ENCODE peak calls at places on chromosomes 1 and 21, in six cellular contexts. J, Q, K, G, E and I are unnamed samples.

GRCh38 chr1:239456788-239457187 is 70.4 kb downstream of the CHRM3 start:
- DNase-seq in E (no peak), Q (no peak), G (no peak), J (no peak), K (no peak), I (no peak)

GRCh38 chr1:235098991-235099390 is 29.6 kb downstream of the TOMM20 start:
- DNase-seq in Q (no peak), K (no peak), G (no peak), J (no peak), E (no peak), I (no peak)

GRCh38 chr1:227174136-227174535 is 144.2 kb downstream of the CDC42BPA start:
- DNase-seq in E (no peak), Q (no peak), G (no peak), K (no peak), J (no peak), I (no peak)

GRCh38 chr1:2583871-2584341 is 2.7 kb upstream of the PRXL2B start:
- DNase-seq in Q (no peak), G (no peak), E (no peak), K (no peak), J (no peak), I (no peak)

GRCh38 chr1:186617860-186618780 is 62.1 kb downstream of the PTGS2 start:
- DNase-seq in Q (peak; percentile 27), K (no peak), G (peak; percentile 33), E (peak; percentile 30), J (no peak), I (peak; percentile 7)

GRCh38 chr1:157034137-157034800 is 11.3 kb downstream of the ARHGEF11 start:
- DNase-seq in J (no peak), E (peak; percentile 39), Q (no peak), K (no peak), G (no peak), I (no peak)

GRCh38 chr21:35924714-35925301 is 135.5 kb downstream of the SETD4 start:
- DNase-seq in J (no peak), K (no peak), Q (no peak), E (no peak), G (no peak), I (peak; percentile 3)

GRCh38 chr1:22877112-22877915 is 95.4 kb downstream of the LACTBL1 start:
- DNase-seq in E (no peak), K (no peak), Q (no peak), J (no peak), G (no peak), I (no peak)

GRCh38 chr1:21754583-21754982 is 28.4 kb downstream of the USP48 start:
- DNase-seq in J (no peak), K (no peak), G (no peak), Q (no peak), E (no peak), I (peak; percentile 50)

GRCh38 chr1:125080077-125080476 is 3895.3 kb downstream of the SRGAP2C start:
- DNase-seq in G (no peak), J (no peak), Q (no peak), K (no peak), E (no peak), I (no peak)
- H3K9me3 ChIP-seq in G (peaks cover 77% of the 10 kb centered on the region), J (peaks cover 53% of the 10 kb centered on the region), Q (peaks cover 7% of the 10 kb centered on the region), K (peaks cover 22% of the 10 kb centered on the region), E (peaks cover 82% of the 10 kb centered on the region), I (no peaks in the 10 kb centered on the region)

DNA sequence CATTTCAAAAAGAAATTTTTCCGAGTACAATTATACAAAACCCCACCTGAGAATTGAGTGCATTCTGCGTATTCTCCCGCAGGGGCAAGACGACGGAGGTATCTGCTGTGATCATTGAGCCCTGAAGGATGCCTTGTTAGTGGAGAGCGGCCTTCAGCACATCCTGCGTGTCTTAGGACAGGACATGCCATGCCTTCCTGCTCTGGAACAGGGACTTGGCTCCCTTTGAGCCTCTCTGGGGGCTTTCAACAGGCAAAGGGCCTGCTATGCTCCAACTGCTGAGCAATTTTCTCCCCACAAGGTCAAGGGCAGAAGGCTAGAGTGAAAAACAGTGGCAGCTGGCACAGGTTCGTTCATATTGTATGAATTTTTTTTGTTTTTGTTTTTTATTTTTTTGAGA is 52.4 kb downstream of the TOR1AIP2 start:
- DNase-seq in K (no peak), J (no peak), E (no peak), Q (no peak), G (no peak), I (no peak)
- TF ChIP-seq POLR2A in K (no peak), J (no peak), E (no peak), Q (no peak), G (no peak), I (no peak)

GRCh38 chr1:34132161-34132420 is 32.9 kb downstream of the CSMD2 start:
- DNase-seq in K (no peak), G (no peak), Q (no peak), E (no peak), J (no peak), I (no peak)

GRCh38 chr1:34129630-34130029 is 35.4 kb downstream of the CSMD2 start:
- DNase-seq in K (peak; percentile 79), J (no peak), E (no peak), G (no peak), Q (no peak), I (no peak)

GRCh38 chr1:34130306-34130705 is 34.7 kb downstream of the CSMD2 start:
- DNase-seq in J (no peak), E (no peak), G (no peak), K (peak; percentile 43), Q (no peak), I (no peak)

GRCh38 chr1:34128186-34128889 is 36.7 kb downstream of the CSMD2 start:
- DNase-seq in J (no peak), G (no peak), Q (no peak), K (peak; percentile 84), E (no peak), I (no peak)

GRCh38 chr1:34131396-34132160 is 33.5 kb downstream of the CSMD2 start:
- DNase-seq in K (peak; percentile 74), Q (no peak), J (no peak), G (no peak), E (no peak), I (no peak)
- H3K9me3 ChIP-seq in K (no peaks in the 10 kb centered on the region), Q (no peaks in the 10 kb centered on the region), J (no peaks in the 10 kb centered on the region), G (no peaks in the 10 kb centered on the region), E (no peaks in the 10 kb centered on the region), I (no peaks in the 10 kb centered on the region)

GRCh38 chr1:164757627-164758026 is 198.6 kb downstream of the PBX1 start:
- DNase-seq in G (no peak), K (no peak), E (no peak), Q (no peak), J (no peak), I (no peak)

GRCh38 chr1:164753521-164754077 is 194.6 kb downstream of the PBX1 start:
- DNase-seq in G (no peak), K (no peak), E (no peak), J (no peak), Q (no peak), I (no peak)

GRCh38 chr1:164756741-164757140 is 197.8 kb downstream of the PBX1 start:
- DNase-seq in J (no peak), Q (no peak), G (no peak), K (no peak), E (no peak), I (no peak)

GRCh38 chr1:164755674-164756073 is 196.7 kb downstream of the PBX1 start:
- DNase-seq in G (no peak), K (no peak), J (no peak), E (no peak), Q (no peak), I (no peak)

GRCh38 chr1:164754088-164754600 is 195.2 kb downstream of the PBX1 start:
- DNase-seq in J (no peak), K (no peak), Q (peak; percentile 71), E (no peak), G (peak; percentile 29), I (peak; percentile 60)
- TF ChIP-seq POLR2A in J (peak; percentile 6), K (no peak), Q (no peak), E (no peak), G (no peak), I (no peak)

DNA sequence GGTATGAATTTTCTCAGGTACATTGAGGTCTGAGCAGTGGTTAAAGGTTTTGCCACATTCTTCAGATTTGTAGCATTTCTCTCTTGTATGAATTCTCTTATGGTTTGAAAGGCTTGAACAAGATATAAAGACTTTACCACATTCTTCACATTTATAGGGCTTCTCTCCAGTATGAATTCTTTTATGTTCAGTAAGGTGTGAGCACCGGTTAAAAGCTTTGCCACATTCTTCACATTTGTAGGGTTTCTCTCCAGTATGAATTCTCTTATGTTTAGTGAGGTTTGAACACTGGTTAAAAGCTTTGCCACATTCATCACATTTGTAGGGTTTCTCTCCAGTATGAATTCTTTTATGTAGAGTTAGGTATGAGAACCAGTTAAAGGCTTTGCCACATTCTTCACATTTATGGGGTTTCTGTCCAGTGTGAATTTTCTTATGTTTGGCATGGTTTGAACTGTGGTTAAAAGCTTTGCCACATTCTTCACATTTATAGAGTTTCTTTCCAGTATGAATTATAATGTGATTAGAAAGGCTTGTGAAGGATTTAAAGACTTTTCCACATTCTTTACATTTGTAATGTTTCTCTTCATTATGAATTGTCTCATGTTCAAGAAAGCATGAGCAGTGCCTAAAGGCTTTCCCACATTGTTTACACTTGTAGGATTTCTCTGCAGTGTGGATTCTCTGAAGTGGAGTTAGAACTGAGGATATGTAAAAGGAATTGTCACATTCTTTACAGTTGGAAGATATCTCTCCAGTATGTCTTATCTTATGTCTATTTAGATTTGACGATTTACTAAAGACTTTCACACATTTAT is 18.4 kb upstream of the ZNF124 start:
- DNase-seq in G (no peak), Q (no peak), E (no peak), J (no peak), K (no peak), I (no peak)
- H3K9me3 ChIP-seq in G (peaks cover 97% of the 10 kb centered on the region), Q (peaks cover 18% of the 10 kb centered on the region), E (peaks cover 94% of the 10 kb centered on the region), J (peaks cover 82% of the 10 kb centered on the region), K (peaks cover 25% of the 10 kb centered on the region), I (no peaks in the 10 kb centered on the region)

GRCh38 chr1:229558460-229559335 is at the start of gene ABCB10:
- DNase-seq in J (peak; percentile 64), E (peak; percentile 96), K (no peak), Q (peak; percentile 97), G (peak; percentile 97), I (peak; percentile 97)
- TF ChIP-seq POLR2A in J (peak; percentile 62), E (no peak), K (peak; percentile 7), Q (peak; percentile 70), G (no peak), I (peak; percentile 65)

DNA sequence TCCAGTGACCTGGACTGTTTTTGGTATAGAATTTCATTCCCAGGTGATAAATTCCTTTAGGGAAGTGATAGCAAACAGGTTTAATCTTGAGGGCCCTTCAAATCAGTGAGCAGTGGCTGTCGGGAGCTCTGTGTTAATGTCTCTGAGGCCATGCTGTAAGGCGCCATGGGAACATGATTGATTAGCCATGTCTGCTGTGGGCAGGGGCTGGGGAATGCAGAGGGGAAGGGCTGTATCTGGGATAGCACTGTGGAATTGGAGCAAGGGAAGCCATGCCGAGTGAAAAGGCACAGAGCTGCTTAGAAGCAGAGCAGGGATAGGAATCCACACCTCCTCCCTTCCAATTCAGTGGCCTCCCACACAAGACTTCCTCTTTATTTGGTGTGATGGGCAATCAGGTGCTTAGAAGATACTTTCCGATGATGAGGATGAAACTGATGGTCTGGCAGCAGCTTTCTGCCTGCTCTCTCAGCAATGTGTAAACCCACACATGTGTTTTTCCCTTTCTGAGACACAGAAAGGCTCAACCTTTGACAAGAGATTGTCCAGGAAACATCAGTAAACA is 83.8 kb upstream of the SSX2IP start:
- DNase-seq in J (no peak), Q (no peak), K (no peak), G (no peak), E (no peak), I (no peak)
- H3K9me3 ChIP-seq in J (no peaks in the 10 kb centered on the region), Q (no peaks in the 10 kb centered on the region), K (no peaks in the 10 kb centered on the region), G (no peaks in the 10 kb centered on the region), E (no peaks in the 10 kb centered on the region), I (no peaks in the 10 kb centered on the region)

GRCh38 chr1:47871799-47872353 is 125.3 kb downstream of the TRABD2B start:
- DNase-seq in E (no peak), G (no peak), J (no peak), Q (no peak), K (no peak), I (no peak)
- TF ChIP-seq POLR2A in E (no peak), G (no peak), J (no peak), Q (no peak), K (no peak), I (no peak)